ENCODE peak calls at places on chromosomes 4 and X, in nine cellular contexts. I is HCT116, C is ovary, H is A549, W is transverse colon, K is body of pancreas, J is heart left ventricle, F is breast epithelium, D is HepG2. Y is an unnamed sample.

GRCh38 chr4:156537275-156537674 is 434.3 kb downstream of the PDGFC start:
- DNase-seq in K (no peak), I (no peak), J (no peak), W (no peak), F (no peak), H (no peak), D (no peak), C (no peak), Y (no peak)

GRCh38 chr4:168857546-168858314 is 152.3 kb downstream of the CBR4 start:
- DNase-seq in C (no peak), H (no peak), J (no peak), I (no peak), F (no peak), K (no peak), D (no peak), W (no peak), Y (no peak)

GRCh38 chr4:151455212-151455611 is 46.2 kb downstream of the FHIP1A start:
- DNase-seq in J (no peak), W (peak), H (no peak), D (no peak), C (no peak), I (no peak), K (no peak), F (no peak), Y (no peak)

GRCh38 chr4:114890773-114891172 is 222.6 kb downstream of the NDST4 start:
- DNase-seq in W (no peak), D (no peak), J (no peak), F (no peak), K (no peak), I (no peak), H (no peak), C (no peak), Y (no peak)

GRCh38 chr4:119027815-119028214 is 107.8 kb upstream of the MYOZ2 start:
- DNase-seq in J (no peak), W (no peak), H (no peak), F (no peak), I (no peak), C (no peak), D (no peak), K (no peak), Y (no peak)

GRCh38 chrX:3603026-3603661 is 110.3 kb downstream of the PRKX start:
- DNase-seq in I (no peak), K (no peak), F (no peak), J (no peak), D (no peak), W (no peak), C (no peak), H (peak), Y (no peak)

GRCh38 chr4:1549638-1550035 is 134.5 kb downstream of the FAM53A start:
- DNase-seq in W (no peak), F (no peak), K (no peak), D (no peak), I (no peak), J (no peak), C (no peak), H (no peak), Y (no peak)

GRCh38 chr4:155543126-155543765 is 123.4 kb upstream of the GUCY1A1 start:
- DNase-seq in F (no peak), W (no peak), I (no peak), C (no peak), K (no peak), D (no peak), H (no peak), J (no peak), Y (no peak)

GRCh38 chr4:7462509-7462971 is 27.8 kb upstream of the PSAPL1 start:
- DNase-seq in K (no peak), C (peak), W (no peak), D (peak), I (peak), F (no peak), H (peak), J (peak), Y (no peak)

GRCh38 chr4:156941940-156942548 is 29.6 kb downstream of the PDGFC start:
- DNase-seq in K (peak), W (peak), I (no peak), J (peak), H (peak), F (no peak), C (peak), D (peak), Y (no peak)

GRCh38 chr4:183840311-183840710 is 64.8 kb upstream of the STOX2 start:
- DNase-seq in D (peak), J (peak), C (peak), W (peak), K (peak), F (peak), I (peak), H (peak), Y (peak)

GRCh38 chr4:176547005-176547404 is 227.2 kb downstream of the SPCS3 start:
- DNase-seq in C (peak), D (no peak), J (no peak), H (no peak), I (no peak), F (no peak), K (no peak), W (no peak), Y (no peak)

GRCh38 chr4:28799696-28800095 is 1920.5 kb upstream of the PCDH7 start:
- DNase-seq in C (no peak), D (no peak), F (no peak), H (no peak), J (no peak), I (no peak), W (no peak), K (no peak), Y (no peak)

GRCh38 chr4:142406051-142406549 is 440.0 kb downstream of the INPP4B start:
- DNase-seq in C (no peak), H (peak), W (no peak), I (no peak), J (no peak), D (no peak), F (no peak), K (no peak), Y (no peak)

GRCh38 chrX:20263474-20263873 is 3.2 kb downstream of the RPS6KA3 start:
- DNase-seq in J (no peak), C (no peak), F (no peak), W (no peak), H (peak), K (no peak), I (no peak), D (no peak), Y (no peak)

GRCh38 chrX:95071621-95072020 is 1397.6 kb downstream of the FAM133A start:
- DNase-seq in H (no peak), D (no peak), I (no peak), C (no peak), W (no peak), J (no peak), F (no peak), K (no peak), Y (no peak)

GRCh38 chr4:16916719-16917337 is 18.4 kb upstream of the LDB2 start:
- DNase-seq in W (peak), I (peak), F (no peak), J (no peak), H (peak), C (no peak), D (peak), K (peak), Y (peak)

GRCh38 chrX:21376636-21377035 is 2.4 kb downstream of the CNKSR2 start:
- DNase-seq in I (no peak), C (no peak), W (no peak), F (no peak), K (no peak), D (no peak), H (no peak), J (no peak), Y (no peak)

GRCh38 chr4:174041555-174042110 is 241.8 kb downstream of the FBXO8 start:
- DNase-seq in D (no peak), J (no peak), W (no peak), F (no peak), K (no peak), H (no peak), C (no peak), I (no peak), Y (no peak)

GRCh38 chr4:168694669-168695068 is 197.8 kb downstream of the PALLD start:
- DNase-seq in I (no peak), D (no peak), H (peak), K (no peak), F (no peak), C (no peak), J (no peak), W (no peak), Y (no peak)

GRCh38 chrX:17007134-17007768 is 60.8 kb downstream of the REPS2 start:
- DNase-seq in C (no peak), J (no peak), W (no peak), D (peak), K (peak), F (no peak), I (no peak), H (peak), Y (no peak)

GRCh38 chr4:78661923-78662521 is 110.5 kb downstream of the ANXA3 start:
- DNase-seq in D (peak), K (no peak), I (no peak), J (no peak), C (no peak), F (no peak), H (peak), W (no peak), Y (no peak)

GRCh38 chr4:41657561-41657960 is 91.0 kb downstream of the PHOX2B start:
- DNase-seq in C (no peak), D (no peak), K (no peak), W (no peak), H (no peak), F (no peak), I (no peak), J (no peak), Y (no peak)

DNA sequence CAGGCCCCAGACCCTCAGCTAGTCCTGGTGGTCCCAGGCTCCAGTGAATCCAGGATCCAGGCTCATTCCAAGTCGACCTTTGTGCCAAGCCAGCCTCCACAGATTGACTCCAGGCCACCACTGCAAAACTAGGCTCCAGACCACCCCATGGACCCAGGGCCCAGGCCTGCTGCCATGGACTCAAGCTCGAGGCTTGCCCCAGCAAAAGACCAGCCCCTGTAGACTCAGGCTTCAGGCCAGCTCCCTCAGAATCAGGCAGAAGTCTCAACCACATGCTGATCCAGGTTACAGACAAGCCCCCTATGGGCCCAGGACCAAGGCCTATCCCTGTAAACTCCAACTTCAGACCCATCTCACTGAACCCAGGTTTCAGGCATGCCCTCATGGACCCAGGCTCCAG is 692.4 kb downstream of the PCDH19 start:
- DNase-seq in H (no peak), C (no peak), J (no peak), F (no peak), I (no peak), K (no peak), D (no peak), W (no peak), Y (no peak)
- H3K27ac ChIP-seq in H (no peak), C (no peak), J (no peak), F (no peak), I (no peak), K (no peak), D (no peak), W (no peak), Y (no peak)

DNA sequence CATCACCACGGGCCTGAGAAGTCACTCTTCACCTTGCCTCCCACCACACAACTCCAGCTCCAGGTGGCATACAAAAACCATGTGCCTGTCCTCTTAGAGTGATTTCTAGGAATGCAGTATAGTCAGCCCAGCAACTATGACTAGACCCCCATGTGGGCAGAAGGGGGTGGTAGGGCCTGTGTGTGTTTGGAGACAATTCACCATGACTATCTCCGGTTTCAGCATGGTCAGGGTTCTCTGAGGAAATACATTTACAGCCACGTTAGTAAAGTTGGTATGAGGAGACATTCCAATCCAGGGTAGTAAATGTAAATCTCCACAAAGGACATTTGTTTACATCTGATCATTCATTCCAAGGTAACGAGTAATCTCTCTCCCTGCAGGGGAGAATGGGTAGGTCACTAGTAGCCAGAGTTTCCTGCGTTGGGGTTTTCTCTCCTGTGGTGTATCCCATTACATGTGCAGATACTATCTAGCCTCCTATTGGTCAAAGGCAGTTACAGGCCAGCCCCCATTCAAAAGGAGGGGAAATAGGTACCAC is 4.2 kb upstream of the MTMR1 start:
- DNase-seq in D (peak), J (no peak), C (no peak), W (no peak), K (no peak), I (peak), F (no peak), H (peak), Y (no peak)
- H3K4me3 ChIP-seq in D (no peak), J (no peak), C (no peak), W (no peak), K (no peak), I (no peak), F (no peak), H (no peak), Y (no peak)

DNA sequence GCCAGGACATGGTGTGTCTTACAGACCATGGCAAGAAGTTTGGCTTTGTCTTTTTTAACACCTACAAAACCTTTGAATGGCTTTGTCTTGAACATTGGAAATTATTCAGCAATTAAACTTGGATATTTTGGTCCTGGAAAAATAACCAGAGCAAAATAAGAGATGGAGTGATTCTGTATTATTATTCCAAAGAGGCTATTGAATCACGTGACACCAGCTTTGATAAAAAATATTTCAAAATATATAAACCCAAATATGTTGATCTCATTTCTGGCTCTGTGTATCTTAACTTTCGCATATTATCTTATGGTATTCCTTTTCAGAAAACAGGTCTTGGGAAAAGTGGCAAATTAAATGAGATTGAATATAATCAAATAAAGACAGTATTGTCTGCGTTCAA is 32.6 kb upstream of the GIMD1 start:
- DNase-seq in C (no peak), D (no peak), F (no peak), W (no peak), K (no peak), J (no peak), H (no peak), I (no peak), Y (no peak)
- TF ChIP-seq POLR2A in C (no peak), D (no peak), F (no peak), W (no peak), K (no peak), J (no peak), H (no peak), I (no peak), Y (no peak)

GRCh38 chrX:45134303-45134702 is 66.4 kb downstream of the DIPK2B start:
- DNase-seq in K (no peak), H (no peak), F (no peak), C (peak), W (no peak), I (no peak), D (peak), J (peak), Y (no peak)
- H3K27ac ChIP-seq in K (no peak), H (no peak), F (peak), C (no peak), W (no peak), I (no peak), D (peak), J (peak), Y (no peak)

GRCh38 chrX:138709886-138710285 is 1.6 kb downstream of the FGF13 start:
- DNase-seq in D (no peak), F (no peak), W (no peak), K (no peak), C (no peak), I (no peak), J (no peak), H (no peak), Y (no peak)
- H3K4me3 ChIP-seq in D (no peak), F (peak), W (no peak), K (no peak), C (peak), I (no peak), J (peak), H (no peak), Y (peak)

GRCh38 chr4:40531636-40532023 is 98.0 kb downstream of the RBM47 start:
- DNase-seq in K (no peak), D (no peak), I (no peak), W (no peak), C (no peak), F (no peak), H (no peak), J (no peak), Y (no peak)

GRCh38 chr4:40540801-40541200 is 88.9 kb downstream of the RBM47 start:
- DNase-seq in C (no peak), W (no peak), D (no peak), K (no peak), I (no peak), H (no peak), J (no peak), F (no peak), Y (no peak)

GRCh38 chr4:40530961-40531635 is 98.6 kb downstream of the RBM47 start:
- DNase-seq in K (no peak), C (no peak), I (no peak), H (peak), D (no peak), J (no peak), W (peak), F (no peak), Y (no peak)

GRCh38 chr4:40536032-40536431 is 93.6 kb downstream of the RBM47 start:
- DNase-seq in D (no peak), F (no peak), I (no peak), W (no peak), K (no peak), C (no peak), H (no peak), J (no peak), Y (no peak)
- TF ChIP-seq POLR2A in D (no peak), F (no peak), I (no peak), W (no peak), K (no peak), C (no peak), H (no peak), J (no peak), Y (no peak)

GRCh38 chr4:110164251-110164650 is 34.2 kb downstream of the ELOVL6 start:
- DNase-seq in K (no peak), C (no peak), I (no peak), F (no peak), W (no peak), D (no peak), H (no peak), J (no peak), Y (no peak)
- H3K27ac ChIP-seq in K (no peak), C (no peak), I (peak), F (no peak), W (peak), D (no peak), H (peak), J (no peak), Y (no peak)

Y was measured in spleen.